ENCODE peak calls at places on chromosomes 6 and 20, in seven cellular contexts. A, S, B, E, H, Z and L are unnamed samples. For H3K9me3, the result is how much of the 10 kb centered on the place peaks cover.

GRCh38 chr6:125906158-125906998 is 50.2 kb upstream of the HINT3 start:
- DNase-seq in A (peak), S (peak), B (peak), E (peak), H (peak), Z (no peak), L (peak)

GRCh38 chr20:54042021-54042420 is 28.4 kb downstream of the BCAS1 start:
- DNase-seq in A (no peak), S (no peak), B (no peak), E (no peak), H (no peak), Z (no peak), L (no peak)

GRCh38 chr20:61387961-61388360 is 135.9 kb downstream of the CDH4 start:
- DNase-seq in A (no peak), S (no peak), B (no peak), E (no peak), H (no peak), Z (no peak), L (no peak)

GRCh38 chr20:48898210-48898609 is 23.3 kb upstream of the ARFGEF2 start:
- DNase-seq in A (no peak), S (no peak), B (no peak), E (no peak), H (no peak), Z (no peak), L (no peak)

GRCh38 chr6:170114956-170115855 is 175.7 kb downstream of the DLL1 start:
- DNase-seq in A (peak), S (no peak), B (no peak), E (peak), H (no peak), Z (no peak), L (no peak)

GRCh38 chr6:117976030-117976651 is 69.1 kb downstream of the SLC35F1 start:
- DNase-seq in A (no peak), S (peak), B (no peak), E (no peak), H (peak), Z (no peak), L (no peak)

GRCh38 chr6:43009124-43009523 is 4.6 kb downstream of the MEA1 start:
- DNase-seq in A (peak), S (no peak), B (peak), E (no peak), H (peak), Z (no peak), L (no peak)

GRCh38 chr6:1371933-1372332 is 17.4 kb upstream of the FOXF2 start:
- DNase-seq in A (no peak), S (no peak), B (no peak), E (no peak), H (no peak), Z (no peak), L (no peak)

GRCh38 chr6:36685926-36686667 is 7.6 kb downstream of the CDKN1A start:
- DNase-seq in A (peak), S (no peak), B (no peak), E (no peak), H (no peak), Z (no peak), L (no peak)

GRCh38 chr6:54254886-54255285 is 53.4 kb upstream of the TINAG start:
- DNase-seq in A (no peak), S (no peak), B (no peak), E (no peak), H (no peak), Z (no peak), L (no peak)

GRCh38 chr20:22687676-22688360 is 103.4 kb upstream of the FOXA2 start:
- DNase-seq in A (no peak), S (no peak), B (no peak), E (no peak), H (no peak), Z (no peak), L (no peak)

GRCh38 chr6:76275746-76276145 is 203.3 kb upstream of the IMPG1 start:
- DNase-seq in A (no peak), S (peak), B (no peak), E (no peak), H (no peak), Z (no peak), L (no peak)

GRCh38 chr20:22763257-22763906 is 179.0 kb upstream of the FOXA2 start:
- DNase-seq in A (peak), S (peak), B (no peak), E (no peak), H (no peak), Z (no peak), L (no peak)

GRCh38 chr6:3697609-3698008 is 53.9 kb downstream of the PXDC1 start:
- DNase-seq in A (no peak), S (no peak), B (no peak), E (no peak), H (peak), Z (no peak), L (no peak)

GRCh38 chr6:11460837-11461661 is 76.5 kb upstream of the TMEM170B start:
- DNase-seq in A (no peak), S (no peak), B (no peak), E (no peak), H (no peak), Z (no peak), L (no peak)

GRCh38 chr6:170393807-170394399 is 87.3 kb downstream of the FAM120B start:
- DNase-seq in A (no peak), S (no peak), B (no peak), E (no peak), H (no peak), Z (no peak), L (no peak)

DNA sequence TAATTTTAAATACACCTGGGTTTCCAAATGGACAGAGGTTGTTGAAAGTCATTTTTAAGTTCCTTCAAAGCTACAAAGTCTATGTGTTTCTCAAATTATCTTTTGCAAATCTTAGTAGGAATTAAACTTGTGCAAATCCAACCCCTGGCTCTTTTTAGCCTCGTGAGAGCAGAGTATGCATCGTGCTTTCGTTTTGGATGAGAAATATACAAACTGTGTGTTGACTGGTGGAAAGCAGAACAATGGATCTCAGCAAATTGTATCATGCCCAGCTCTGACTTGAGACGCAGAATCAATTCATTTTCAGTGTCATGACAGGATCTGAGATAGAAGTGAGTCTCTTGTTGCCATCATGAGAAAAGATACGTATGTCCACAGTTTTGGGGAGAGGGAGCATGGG is 542.4 kb upstream of the FLRT3 start:
- DNase-seq in A (no peak), S (no peak), B (no peak), E (no peak), H (no peak), Z (no peak), L (no peak)
- H3K4me3 ChIP-seq in A (no peak), S (peak), B (no peak), E (no peak), H (no peak), Z (no peak), L (no peak)

GRCh38 chr6:51930602-51931001 is 156.8 kb downstream of the PKHD1 start:
- DNase-seq in A (no peak), S (no peak), B (no peak), E (no peak), H (no peak), Z (no peak), L (no peak)
- H3K9me3 ChIP-seq in A (under half), S (under half), B (under half), E (under half), H (under half), Z (under half), L (under half)

DNA sequence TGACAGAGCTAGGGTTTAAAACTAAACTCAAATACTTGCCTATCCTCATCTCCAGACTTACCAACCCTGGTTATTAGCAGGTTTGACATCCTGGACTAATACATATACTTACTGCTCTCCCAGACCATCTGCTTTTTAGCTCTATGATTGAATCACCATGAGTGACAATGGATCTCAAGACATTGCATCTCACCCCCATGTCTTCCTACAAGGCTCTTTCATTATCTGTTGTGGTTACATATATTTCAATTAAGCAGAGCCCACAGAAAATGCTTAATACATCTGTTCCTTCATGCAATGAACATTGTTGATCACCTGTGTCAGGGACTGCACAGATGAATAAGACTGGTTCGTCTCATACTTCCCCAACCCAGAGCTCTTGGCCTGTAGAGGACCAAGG is 19.4 kb downstream of the SAMD3 start:
- DNase-seq in A (no peak), S (no peak), B (no peak), E (no peak), H (no peak), Z (no peak), L (no peak)
- H3K27ac ChIP-seq in A (no peak), S (no peak), B (no peak), E (no peak), H (no peak), Z (no peak), L (no peak)

GRCh38 chr6:35489995-35490791 is 6.7 kb downstream of the TEAD3 start:
- DNase-seq in A (peak), S (no peak), B (peak), E (peak), H (peak), Z (peak), L (peak)

GRCh38 chr6:35489066-35489465 is 7.8 kb downstream of the TEAD3 start:
- DNase-seq in A (peak), S (no peak), B (no peak), E (no peak), H (no peak), Z (no peak), L (no peak)

GRCh38 chr6:35492664-35493284 is 4.1 kb downstream of the TEAD3 start:
- DNase-seq in A (peak), S (no peak), B (no peak), E (no peak), H (no peak), Z (no peak), L (no peak)

GRCh38 chr6:35491558-35492541 is 5.0 kb downstream of the TEAD3 start:
- DNase-seq in A (peak), S (no peak), B (no peak), E (no peak), H (peak), Z (no peak), L (no peak)

GRCh38 chr6:35490821-35491557 is 5.9 kb downstream of the TEAD3 start:
- DNase-seq in A (peak), S (no peak), B (no peak), E (no peak), H (no peak), Z (no peak), L (no peak)
- H3K4me3 ChIP-seq in A (no peak), S (no peak), B (no peak), E (peak), H (no peak), Z (peak), L (peak)

GRCh38 chr6:41583576-41583975 is 37.4 kb downstream of the FOXP4 start:
- DNase-seq in A (no peak), S (no peak), B (no peak), E (no peak), H (no peak), Z (no peak), L (no peak)

GRCh38 chr6:41581381-41581991 is 35.3 kb downstream of the FOXP4 start:
- DNase-seq in A (peak), S (peak), B (peak), E (no peak), H (peak), Z (peak), L (no peak)

GRCh38 chr6:41580690-41581089 is 34.5 kb downstream of the FOXP4 start:
- DNase-seq in A (no peak), S (no peak), B (no peak), E (no peak), H (no peak), Z (no peak), L (no peak)

GRCh38 chr6:41584205-41584604 is 38.0 kb downstream of the FOXP4 start:
- DNase-seq in A (no peak), S (no peak), B (no peak), E (no peak), H (no peak), Z (no peak), L (no peak)

GRCh38 chr6:41582540-41582939 is 36.4 kb downstream of the FOXP4 start:
- DNase-seq in A (no peak), S (no peak), B (no peak), E (no peak), H (no peak), Z (no peak), L (no peak)
- H3K9me3 ChIP-seq in A (under half), S (under half), B (under half), E (under half), H (under half), Z (under half), L (under half)